ENCODE peak calls at places on chromosomes 12 and 14, in six cellular contexts. U, Z, O, R, S and M are unnamed samples.

GRCh38 chr14:78403278-78403815 is 233.2 kb downstream of the NRXN3 start:
- DNase-seq in U (no peak), Z (no peak), O (no peak), R (peak), S (no peak), M (no peak)

GRCh38 chr12:52789637-52790426 is 6.1 kb downstream of the KRT3 start:
- DNase-seq in U (no peak), Z (no peak), O (no peak), R (no peak), S (no peak), M (no peak)

GRCh38 chr12:50110762-50111416 is 1.1 kb upstream of the COX14 start:
- DNase-seq in U (no peak), Z (no peak), O (no peak), R (peak), S (no peak), M (peak)

GRCh38 chr14:35343709-35344474 is 51.7 kb downstream of the PSMA6 start:
- DNase-seq in U (no peak), Z (no peak), O (no peak), R (no peak), S (no peak), M (no peak)

GRCh38 chr12:32742133-32742532 is 13.6 kb downstream of the YARS2 start:
- DNase-seq in U (no peak), Z (no peak), O (no peak), R (no peak), S (no peak), M (no peak)

GRCh38 chr14:56274556-56274955 is 156.3 kb downstream of the PELI2 start:
- DNase-seq in U (no peak), Z (no peak), O (no peak), R (no peak), S (no peak), M (no peak)

GRCh38 chr14:21735639-21736307 is 62.2 kb upstream of the OR4E1 start:
- DNase-seq in U (no peak), Z (no peak), O (no peak), R (no peak), S (no peak), M (no peak)

GRCh38 chr14:94648801-94649200 is 36.6 kb downstream of the SERPINA3 start:
- DNase-seq in U (no peak), Z (no peak), O (no peak), R (no peak), S (no peak), M (no peak)

GRCh38 chr14:88228519-88229236 is 94.4 kb downstream of the KCNK10 start:
- DNase-seq in U (no peak), Z (no peak), O (no peak), R (no peak), S (no peak), M (no peak)

GRCh38 chr12:83784298-83784890 is 1097.7 kb downstream of the TMTC2 start:
- DNase-seq in U (no peak), Z (no peak), O (no peak), R (no peak), S (no peak), M (no peak)

GRCh38 chr12:121579981-121580868 is 598 bp downstream of the KDM2B start:
- DNase-seq in U (peak), Z (peak), O (peak), R (peak), S (peak), M (no peak)

GRCh38 chr12:38895446-38895845 is 9.9 kb downstream of the CPNE8 start:
- DNase-seq in U (no peak), Z (no peak), O (no peak), R (no peak), S (no peak), M (no peak)

GRCh38 chr14:95545769-95546168 is 10.9 kb downstream of the GLRX5 start:
- DNase-seq in U (no peak), Z (no peak), O (no peak), R (peak), S (no peak), M (peak)

GRCh38 chr14:75048101-75048500 is 3.2 kb downstream of the MLH3 start:
- DNase-seq in U (no peak), Z (no peak), O (no peak), R (no peak), S (no peak), M (no peak)

GRCh38 chr12:106774808-106775524 is 484 bp downstream of the RIC8B start:
- DNase-seq in U (no peak), Z (no peak), O (no peak), R (no peak), S (no peak), M (no peak)